ENCODE peak calls at places on chromosomes 16 and 17, in five cellular contexts. One of them, this sample, is unnamed. For H3K9me3, the result is how much of the 10 kb centered on the place peaks cover.

GRCh38 chr17:19009970-19010369 is 5.4 kb upstream of the FAM83G start:
- DNase-seq in prostate gland: no peak
- DNase-seq in HCT116: no peak
- DNase-seq in stomach: no peak
- DNase-seq in H1: no peak
- DNase-seq in this sample: no peak

GRCh38 chr16:3149630-3150345 is 15.0 kb downstream of the ZNF213 start:
- DNase-seq in HCT116: no peak
- DNase-seq in stomach: peak
- DNase-seq in H1: no peak
- DNase-seq in prostate gland: peak
- DNase-seq in this sample: peak

GRCh38 chr17:63433746-63434591 is 12.1 kb downstream of the CYB561 start:
- DNase-seq in H1: no peak
- DNase-seq in HCT116: no peak
- DNase-seq in prostate gland: peak
- DNase-seq in stomach: peak
- DNase-seq in this sample: peak

GRCh38 chr17:19996502-19996901 is 12.7 kb upstream of the SPECC1 start:
- DNase-seq in HCT116: no peak
- DNase-seq in stomach: no peak
- DNase-seq in prostate gland: no peak
- DNase-seq in H1: no peak
- DNase-seq in this sample: no peak

GRCh38 chr17:32386844-32387243 is 36.9 kb downstream of the ZNF207 start:
- DNase-seq in HCT116: no peak
- DNase-seq in H1: no peak
- DNase-seq in stomach: no peak
- DNase-seq in prostate gland: no peak
- DNase-seq in this sample: no peak

GRCh38 chr17:39607851-39608130 is at the start of gene NEUROD2:
- DNase-seq in stomach: no peak
- DNase-seq in prostate gland: no peak
- DNase-seq in H1: no peak
- DNase-seq in HCT116: no peak
- DNase-seq in this sample: no peak

GRCh38 chr16:89922477-89922883 is 662 bp upstream of the TUBB3 start:
- DNase-seq in H1: no peak
- DNase-seq in stomach: peak
- DNase-seq in HCT116: peak
- DNase-seq in prostate gland: no peak
- DNase-seq in this sample: no peak

GRCh38 chr16:83994087-83994486 is 26.0 kb downstream of the NECAB2 start:
- DNase-seq in H1: no peak
- DNase-seq in HCT116: peak
- DNase-seq in prostate gland: no peak
- DNase-seq in stomach: no peak
- DNase-seq in this sample: no peak

GRCh38 chr16:81500833-81501521 is 56.4 kb downstream of the CMIP start:
- DNase-seq in H1: no peak
- DNase-seq in stomach: no peak
- DNase-seq in HCT116: no peak
- DNase-seq in prostate gland: peak
- DNase-seq in this sample: peak

GRCh38 chr16:53892155-53892554 is 188.2 kb downstream of the FTO start:
- DNase-seq in prostate gland: peak
- DNase-seq in HCT116: peak
- DNase-seq in stomach: peak
- DNase-seq in H1: no peak
- DNase-seq in this sample: no peak

GRCh38 chr17:66655861-66656260 is 179.1 kb upstream of the CACNG5 start:
- DNase-seq in H1: no peak
- DNase-seq in prostate gland: no peak
- DNase-seq in HCT116: no peak
- DNase-seq in stomach: no peak
- DNase-seq in this sample: no peak

GRCh38 chr17:45387739-45388138 is 44.9 kb downstream of the ARHGAP27 start:
- DNase-seq in H1: no peak
- DNase-seq in stomach: no peak
- DNase-seq in prostate gland: no peak
- DNase-seq in HCT116: no peak
- DNase-seq in this sample: no peak

GRCh38 chr16:54503011-54503410 is 216.4 kb upstream of the IRX3 start:
- DNase-seq in HCT116: no peak
- DNase-seq in prostate gland: no peak
- DNase-seq in stomach: no peak
- DNase-seq in H1: no peak
- DNase-seq in this sample: no peak

GRCh38 chr17:35934760-35935159 is 4.2 kb upstream of the RDM1 start:
- DNase-seq in stomach: no peak
- DNase-seq in HCT116: no peak
- DNase-seq in H1: no peak
- DNase-seq in prostate gland: no peak
- DNase-seq in this sample: no peak

GRCh38 chr17:35433075-35433894 is 985 bp upstream of the SLFN12 start:
- DNase-seq in prostate gland: peak
- DNase-seq in stomach: peak
- DNase-seq in H1: peak
- DNase-seq in HCT116: peak
- DNase-seq in this sample: peak

GRCh38 chr17:2092253-2092652 is 37.4 kb downstream of the HIC1 start:
- DNase-seq in prostate gland: no peak
- DNase-seq in H1: no peak
- DNase-seq in stomach: no peak
- DNase-seq in HCT116: no peak
- DNase-seq in this sample: no peak

GRCh38 chr17:29840884-29841283 is 89.1 kb downstream of the SSH2 start:
- DNase-seq in H1: no peak
- DNase-seq in HCT116: no peak
- DNase-seq in stomach: no peak
- DNase-seq in prostate gland: no peak
- DNase-seq in this sample: no peak

GRCh38 chr17:8362651-8363332 is 13.7 kb downstream of the KRABD2 start:
- DNase-seq in stomach: no peak
- DNase-seq in prostate gland: no peak
- DNase-seq in H1: no peak
- DNase-seq in HCT116: no peak
- DNase-seq in this sample: no peak

GRCh38 chr16:88628512-88628974 is 9.8 kb upstream of the IL17C start:
- DNase-seq in stomach: no peak
- DNase-seq in H1: peak
- DNase-seq in HCT116: no peak
- DNase-seq in prostate gland: no peak
- DNase-seq in this sample: peak

GRCh38 chr17:42679001-42679491 is 2.3 kb upstream of the PLEKHH3 start:
- DNase-seq in H1: no peak
- DNase-seq in prostate gland: peak
- DNase-seq in stomach: peak
- DNase-seq in HCT116: no peak
- DNase-seq in this sample: no peak

GRCh38 chr16:27405546-27406451 is 3.8 kb downstream of the IL21R start:
- DNase-seq in prostate gland: no peak
- DNase-seq in H1: no peak
- DNase-seq in HCT116: no peak
- DNase-seq in stomach: no peak
- DNase-seq in this sample: no peak

DNA sequence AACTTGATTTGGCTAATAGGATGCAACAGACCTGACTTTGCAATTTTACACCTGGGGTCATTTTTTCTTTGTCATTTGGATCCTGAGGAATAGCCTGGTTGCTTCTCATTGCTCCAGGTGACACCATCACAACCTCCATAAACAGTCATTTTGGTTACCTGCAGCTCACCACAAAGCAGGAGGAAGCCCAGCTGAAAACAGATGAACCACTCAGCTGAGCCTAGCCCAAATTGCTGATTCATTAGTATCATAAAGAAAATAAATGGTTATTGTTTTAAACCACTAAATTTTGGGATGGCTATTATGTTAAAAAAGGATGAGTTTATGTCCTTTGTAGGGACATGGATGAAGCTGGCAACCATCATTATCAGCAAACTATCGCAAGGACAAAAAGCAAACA is 841.0 kb upstream of the EEF2KMT start:
- DNase-seq in H1: no peak
- DNase-seq in stomach: no peak
- DNase-seq in prostate gland: no peak
- DNase-seq in HCT116: no peak
- DNase-seq in this sample: no peak
- H3K9me3 ChIP-seq in H1: under half
- H3K9me3 ChIP-seq in stomach: half or more
- H3K9me3 ChIP-seq in prostate gland: under half
- H3K9me3 ChIP-seq in HCT116: under half
- H3K9me3 ChIP-seq in this sample: under half

DNA sequence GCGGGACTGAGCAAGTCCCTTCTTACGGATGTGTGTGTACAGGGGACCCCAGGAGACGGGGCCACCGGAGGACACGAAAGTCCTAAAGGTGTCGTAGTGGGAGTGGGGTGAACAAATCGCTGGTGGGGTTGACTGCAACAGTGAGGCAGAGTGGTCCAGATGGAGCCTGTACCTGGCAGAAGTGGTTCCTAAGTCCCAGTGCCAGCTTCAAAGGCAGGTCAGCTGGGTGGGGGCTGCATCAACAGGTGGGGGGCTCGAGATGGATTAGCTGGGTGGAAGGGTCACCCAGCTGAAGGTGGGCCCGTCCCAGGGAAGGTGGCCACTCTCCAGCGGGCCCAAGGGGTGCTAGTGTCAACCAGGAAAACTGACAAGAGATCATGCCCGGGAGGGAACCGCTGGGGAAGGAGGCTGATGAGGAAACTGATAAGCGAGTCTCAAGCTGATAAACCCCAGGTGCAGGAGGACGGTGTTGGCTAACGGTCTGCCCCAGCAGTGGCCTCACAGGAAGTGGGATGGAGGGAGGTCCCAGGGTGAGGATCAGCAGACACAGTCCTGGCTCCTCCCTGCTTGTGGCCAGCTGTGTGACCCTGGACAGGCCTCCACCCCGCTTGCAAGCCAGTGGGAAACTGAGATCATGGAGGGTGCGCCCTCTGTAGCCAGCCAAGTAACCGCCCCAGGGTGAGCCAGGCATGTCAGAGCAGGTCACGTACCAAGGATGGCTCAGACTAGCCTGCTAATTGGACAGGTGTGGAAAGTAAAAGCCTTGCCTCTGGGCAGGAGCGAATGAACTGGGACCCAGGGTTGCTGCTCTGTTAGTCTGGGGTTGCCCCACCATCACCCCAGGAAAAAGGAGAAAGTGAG is 1.0 kb downstream of the ORAI3 start:
- DNase-seq in HCT116: peak
- DNase-seq in prostate gland: peak
- DNase-seq in stomach: peak
- DNase-seq in H1: no peak
- DNase-seq in this sample: peak
- TF ChIP-seq CTCF in HCT116: no peak
- TF ChIP-seq CTCF in prostate gland: no peak
- TF ChIP-seq CTCF in stomach: no peak
- TF ChIP-seq CTCF in H1: peak
- TF ChIP-seq CTCF in this sample: no peak

GRCh38 chr16:8828541-8829165 is 31.0 kb downstream of the PMM2 start:
- DNase-seq in stomach: no peak
- DNase-seq in HCT116: no peak
- DNase-seq in prostate gland: no peak
- DNase-seq in H1: no peak
- DNase-seq in this sample: no peak

GRCh38 chr16:8831450-8832382 is 34.1 kb downstream of the PMM2 start:
- DNase-seq in HCT116: no peak
- DNase-seq in stomach: no peak
- DNase-seq in prostate gland: no peak
- DNase-seq in H1: peak
- DNase-seq in this sample: no peak

DNA sequence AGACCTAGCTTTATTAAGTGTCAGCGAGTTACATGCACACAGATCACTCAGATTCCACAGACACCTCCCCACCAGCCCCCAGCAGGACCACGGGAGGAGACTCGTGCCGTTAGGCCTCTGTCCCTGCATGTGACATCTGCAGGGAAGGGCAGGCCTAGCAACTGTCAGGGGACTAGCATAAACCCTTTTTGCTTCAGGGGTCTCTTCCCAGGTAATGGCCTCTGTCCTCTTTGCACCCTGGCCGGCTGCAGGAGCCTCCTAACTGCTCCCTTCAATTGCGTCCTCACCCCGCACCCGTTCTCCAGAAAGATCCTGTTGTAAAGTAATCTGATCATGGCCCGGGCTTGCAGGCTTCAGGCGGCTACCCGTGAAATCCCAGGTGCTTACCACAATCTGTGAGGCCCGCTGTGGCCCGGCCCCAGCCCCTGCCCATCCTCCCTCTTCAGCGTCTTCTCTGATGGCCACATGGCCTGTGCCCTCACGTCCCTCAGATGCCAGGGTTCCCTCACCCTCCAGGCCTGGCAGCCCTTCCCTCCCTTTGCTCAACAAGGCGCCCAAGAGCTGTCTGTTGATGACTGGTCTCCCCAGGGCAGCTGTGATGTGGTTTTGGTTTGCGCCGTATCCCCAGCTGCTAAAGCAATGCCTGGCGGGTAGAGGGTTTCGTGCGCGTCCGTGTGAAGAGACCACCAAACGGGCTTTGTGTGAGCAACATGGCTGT is 34.9 kb downstream of the PMM2 start:
- DNase-seq in HCT116: no peak
- DNase-seq in H1: no peak
- DNase-seq in prostate gland: no peak
- DNase-seq in stomach: no peak
- DNase-seq in this sample: no peak
- TF ChIP-seq POLR2AphosphoS5 in HCT116: no peak
- TF ChIP-seq POLR2AphosphoS5 in H1: peak
- TF ChIP-seq POLR2AphosphoS5 in prostate gland: no peak
- TF ChIP-seq POLR2AphosphoS5 in stomach: no peak
- TF ChIP-seq POLR2AphosphoS5 in this sample: no peak

GRCh38 chr17:69884361-69884760 is 190.7 kb upstream of the KCNJ16 start:
- DNase-seq in H1: no peak
- DNase-seq in prostate gland: no peak
- DNase-seq in HCT116: no peak
- DNase-seq in stomach: no peak
- DNase-seq in this sample: no peak
- H3K9me3 ChIP-seq in H1: under half
- H3K9me3 ChIP-seq in prostate gland: under half
- H3K9me3 ChIP-seq in HCT116: under half
- H3K9me3 ChIP-seq in stomach: under half
- H3K9me3 ChIP-seq in this sample: under half